ENCODE peak calls at places on chromosomes 5 and 9, in ten cellular contexts. I, J, P, U, H, W, K, S, E and B are unnamed samples.

GRCh38 chr9:105359899-105360298 is 87.9 kb upstream of the FSD1L start:
- DNase-seq in I (no peak), J (no peak), P (no peak), U (peak; percentile 62), H (no peak), W (peak; percentile 17), K (no peak), S (peak; percentile 73), E (peak; percentile 21), B (no peak)

GRCh38 chr5:37015795-37016666 is 139.5 kb downstream of the NIPBL start:
- DNase-seq in I (no peak), J (no peak), P (no peak), U (no peak), H (no peak), W (no peak), K (no peak), S (no peak), E (no peak), B (no peak)

GRCh38 chr9:123414921-123415592 is 59.1 kb downstream of the CRB2 start:
- DNase-seq in I (no peak), J (no peak), P (no peak), U (no peak), H (no peak), W (no peak), K (no peak), S (no peak), E (no peak), B (no peak)

GRCh38 chr5:99258819-99259218 is 330.0 kb upstream of the CHD1 start:
- DNase-seq in I (no peak), J (no peak), P (no peak), U (no peak), H (no peak), W (no peak), K (no peak), S (no peak), E (no peak), B (no peak)

GRCh38 chr5:142726188-142726731 is 40.4 kb upstream of the FGF1 start:
- DNase-seq in I (no peak), J (no peak), P (no peak), U (no peak), H (no peak), W (peak; percentile 80), K (no peak), S (peak; percentile 85), E (peak; percentile 84), B (no peak)

GRCh38 chr5:17148481-17148880 is 69.0 kb upstream of the BASP1 start:
- DNase-seq in I (no peak), J (no peak), P (no peak), U (no peak), H (no peak), W (no peak), K (no peak), S (no peak), E (no peak), B (no peak)

GRCh38 chr9:114172981-114173833 is 17.9 kb downstream of the COL27A1 start:
- DNase-seq in I (no peak), J (no peak), P (no peak), U (no peak), H (no peak), W (no peak), K (no peak), S (no peak), E (no peak), B (no peak)

GRCh38 chr5:96049398-96050272 is 88.0 kb upstream of the ELL2 start:
- DNase-seq in I (no peak), J (no peak), P (no peak), U (no peak), H (no peak), W (peak; percentile 46), K (no peak), S (peak; percentile 69), E (peak; percentile 54), B (no peak)